ENCODE peak calls at places on chromosome 4, in six cellular contexts. L, M, D, U, H and V are unnamed samples.

GRCh38 chr4:54784188-54784671 is 126.5 kb downstream of the KIT start:
- DNase-seq in H (peak), D (no peak), L (peak), M (no peak), U (peak), V (peak)

GRCh38 chr4:183436417-183436816 is 8.0 kb upstream of the CDKN2AIP start:
- DNase-seq in U (no peak), H (no peak), L (no peak), M (no peak), D (no peak), V (no peak)

GRCh38 chr4:115453416-115453815 is 340.0 kb upstream of the NDST4 start:
- DNase-seq in D (no peak), H (no peak), U (no peak), L (no peak), M (no peak), V (no peak)

GRCh38 chr4:768995-769394 is 56.9 kb downstream of the CPLX1 start:
- DNase-seq in L (no peak), U (no peak), H (no peak), D (no peak), M (no peak), V (no peak)

GRCh38 chr4:115711575-115711974 is 598.2 kb upstream of the NDST4 start:
- DNase-seq in L (no peak), M (no peak), U (no peak), D (no peak), H (no peak), V (no peak)

GRCh38 chr4:7999695-8000094 is 60.0 kb upstream of the AFAP1 start:
- DNase-seq in M (no peak), U (no peak), D (no peak), H (no peak), L (no peak), V (no peak)

GRCh38 chr4:147831452-147832192 is 99.7 kb downstream of the ARHGAP10 start:
- DNase-seq in D (no peak), M (no peak), U (peak), H (no peak), L (no peak), V (peak)

GRCh38 chr4:26020083-26020668 is 106.2 kb downstream of the SMIM20 start:
- DNase-seq in D (no peak), H (no peak), M (no peak), L (no peak), U (no peak), V (no peak)

GRCh38 chr4:54902261-54902660 is 223.1 kb downstream of the KDR start:
- DNase-seq in L (no peak), H (no peak), M (no peak), U (no peak), D (no peak), V (no peak)

GRCh38 chr4:94701606-94702300 is 56.0 kb upstream of the BMPR1B start:
- DNase-seq in L (no peak), U (no peak), M (no peak), H (no peak), D (no peak), V (no peak)

GRCh38 chr4:105057370-105058096 is 89.1 kb upstream of the TET2 start:
- DNase-seq in D (no peak), U (no peak), M (no peak), H (no peak), L (no peak), V (no peak)

GRCh38 chr4:2931765-2932560 is 31.2 kb downstream of the NOP14 start:
- DNase-seq in L (no peak), M (no peak), D (no peak), U (peak), H (peak), V (peak)

GRCh38 chr4:139735381-139736256 is 70.0 kb downstream of the MGST2 start:
- DNase-seq in U (peak), L (no peak), D (no peak), H (no peak), M (peak), V (no peak)

GRCh38 chr4:71270901-71271300 is 67.9 kb upstream of the SLC4A4 start:
- DNase-seq in H (no peak), L (peak), U (no peak), D (no peak), M (peak), V (peak)

GRCh38 chr4:168496834-168497233 is at the start of gene PALLD:
- DNase-seq in D (no peak), H (no peak), M (no peak), U (no peak), L (no peak), V (no peak)

GRCh38 chr4:10371869-10372471 is 85.3 kb downstream of the ZNF518B start:
- DNase-seq in D (no peak), U (no peak), H (no peak), M (no peak), L (peak), V (no peak)

GRCh38 chr4:38889143-38889542 is 21.5 kb downstream of the FAM114A1 start:
- DNase-seq in H (no peak), M (no peak), L (no peak), D (no peak), U (no peak), V (no peak)

GRCh38 chr4:3827616-3828492 is 61.7 kb downstream of the ADRA2C start:
- DNase-seq in D (no peak), M (peak), L (no peak), U (peak), H (no peak), V (peak)

GRCh38 chr4:114941522-114941921 is 171.9 kb downstream of the NDST4 start:
- DNase-seq in D (no peak), U (no peak), H (no peak), M (no peak), L (no peak), V (no peak)

GRCh38 chr4:128861856-128862518 is 52.5 kb downstream of the JADE1 start:
- DNase-seq in D (no peak), H (no peak), L (no peak), M (no peak), U (no peak), V (no peak)

GRCh38 chr4:156571146-156571545 is 400.5 kb downstream of the PDGFC start:
- DNase-seq in M (no peak), L (no peak), H (no peak), U (no peak), D (no peak), V (no peak)

GRCh38 chr4:145480257-145480656 is 1.4 kb upstream of the SMAD1 start:
- DNase-seq in L (no peak), D (no peak), H (no peak), M (no peak), U (no peak), V (no peak)

GRCh38 chr4:150799207-150799606 is 215.9 kb downstream of the LRBA start:
- DNase-seq in D (no peak), M (no peak), H (no peak), L (no peak), U (no peak), V (no peak)

GRCh38 chr4:123121241-123121907 is 199.0 kb upstream of the NUDT6 start:
- DNase-seq in D (no peak), L (no peak), H (no peak), M (no peak), U (no peak), V (no peak)

GRCh38 chr4:2333356-2333841 is 71.5 kb upstream of the MXD4 start:
- DNase-seq in L (no peak), D (no peak), U (no peak), H (peak), M (peak), V (peak)

GRCh38 chr4:139099366-139099982 is 77.5 kb downstream of the ELF2 start:
- DNase-seq in U (peak), L (peak), D (no peak), M (peak), H (no peak), V (peak)

GRCh38 chr4:88029556-88029955 is 22.1 kb downstream of the PKD2 start:
- DNase-seq in U (no peak), H (no peak), M (no peak), D (no peak), L (no peak), V (no peak)

GRCh38 chr4:88028961-88029360 is 21.5 kb downstream of the PKD2 start:
- DNase-seq in U (no peak), L (no peak), H (no peak), D (no peak), M (no peak), V (no peak)

GRCh38 chr4:88030565-88031310 is 23.3 kb downstream of the PKD2 start:
- DNase-seq in D (no peak), H (no peak), L (no peak), M (no peak), U (no peak), V (no peak)

GRCh38 chr4:88033309-88033708 is 25.9 kb downstream of the PKD2 start:
- DNase-seq in M (peak), D (no peak), L (peak), U (no peak), H (no peak), V (peak)

DNA sequence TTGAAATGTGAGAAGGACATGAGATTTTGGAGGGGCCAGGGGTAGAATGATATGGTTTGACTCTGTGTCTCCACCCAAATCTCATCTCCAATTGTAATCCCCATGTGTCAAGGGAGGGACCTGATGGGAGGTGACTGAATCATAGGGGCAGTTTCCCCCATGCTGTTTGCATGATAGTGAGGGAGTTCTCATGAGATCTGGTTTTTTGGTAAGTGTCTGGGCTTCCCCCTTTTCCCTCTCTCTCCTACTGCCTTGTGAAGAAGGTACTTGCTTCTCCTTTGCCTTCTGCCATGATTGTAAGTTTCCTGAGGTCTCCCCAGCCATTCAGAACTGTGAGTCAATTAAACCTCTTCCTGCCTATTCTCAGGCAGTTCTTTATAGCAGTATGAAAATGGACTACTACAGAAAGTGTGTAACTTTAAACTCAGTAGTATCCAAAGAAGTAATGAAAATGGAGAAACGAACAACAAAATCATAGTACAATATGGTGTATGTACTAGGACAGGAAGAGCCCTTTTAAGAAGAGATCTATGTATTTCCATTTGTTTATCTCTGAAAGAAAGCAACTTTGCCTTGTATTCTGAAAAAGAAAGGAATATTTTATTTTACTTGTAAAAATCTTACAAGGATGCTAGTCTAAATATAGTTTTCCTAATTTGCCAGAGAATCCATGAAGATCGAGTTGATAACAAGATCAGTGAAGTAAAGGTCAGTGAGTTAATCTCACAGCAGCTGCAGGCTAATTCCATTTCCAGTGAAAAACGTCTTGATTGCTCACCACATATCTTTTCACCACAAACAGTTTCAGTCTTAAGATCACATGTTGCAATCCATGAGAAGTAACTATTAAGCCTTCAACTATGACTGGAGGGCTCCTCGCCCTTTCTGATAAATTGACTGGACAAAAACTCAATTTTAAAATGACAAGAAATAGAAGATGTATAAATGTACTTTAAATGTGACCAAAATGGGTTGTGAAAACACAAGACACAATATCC is 20.5 kb downstream of the PKD2 start:
- DNase-seq in D (no peak), H (no peak), U (no peak), L (no peak), M (no peak), V (no peak)
- TF ChIP-seq POLR2AphosphoS5 in D (no peak), H (no peak), U (no peak), L (no peak), M (no peak), V (peak)

DNA sequence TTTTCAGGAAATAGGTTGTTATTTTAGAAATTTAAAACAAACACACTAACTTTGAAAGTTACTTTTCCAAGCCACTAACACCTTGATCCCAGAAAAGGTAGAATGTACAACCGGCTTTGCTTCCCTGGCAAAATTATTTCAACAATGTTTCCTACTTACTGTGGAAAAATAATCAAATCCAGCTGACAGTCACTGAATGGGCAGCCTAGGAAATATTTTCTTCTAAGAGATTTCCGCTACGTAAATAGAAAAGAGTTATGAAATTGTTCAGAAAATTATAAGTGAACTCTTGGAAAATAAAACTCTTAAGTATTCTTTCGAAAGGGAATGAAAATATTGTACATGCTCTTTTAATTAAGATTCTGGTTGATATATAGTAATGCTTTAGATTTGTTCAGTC is 195.7 kb downstream of the GASK1B start:
- DNase-seq in M (no peak), H (no peak), U (no peak), L (no peak), D (no peak), V (no peak)
- H3K27ac ChIP-seq in M (peak), H (no peak), U (no peak), L (no peak), D (no peak), V (no peak)

DNA sequence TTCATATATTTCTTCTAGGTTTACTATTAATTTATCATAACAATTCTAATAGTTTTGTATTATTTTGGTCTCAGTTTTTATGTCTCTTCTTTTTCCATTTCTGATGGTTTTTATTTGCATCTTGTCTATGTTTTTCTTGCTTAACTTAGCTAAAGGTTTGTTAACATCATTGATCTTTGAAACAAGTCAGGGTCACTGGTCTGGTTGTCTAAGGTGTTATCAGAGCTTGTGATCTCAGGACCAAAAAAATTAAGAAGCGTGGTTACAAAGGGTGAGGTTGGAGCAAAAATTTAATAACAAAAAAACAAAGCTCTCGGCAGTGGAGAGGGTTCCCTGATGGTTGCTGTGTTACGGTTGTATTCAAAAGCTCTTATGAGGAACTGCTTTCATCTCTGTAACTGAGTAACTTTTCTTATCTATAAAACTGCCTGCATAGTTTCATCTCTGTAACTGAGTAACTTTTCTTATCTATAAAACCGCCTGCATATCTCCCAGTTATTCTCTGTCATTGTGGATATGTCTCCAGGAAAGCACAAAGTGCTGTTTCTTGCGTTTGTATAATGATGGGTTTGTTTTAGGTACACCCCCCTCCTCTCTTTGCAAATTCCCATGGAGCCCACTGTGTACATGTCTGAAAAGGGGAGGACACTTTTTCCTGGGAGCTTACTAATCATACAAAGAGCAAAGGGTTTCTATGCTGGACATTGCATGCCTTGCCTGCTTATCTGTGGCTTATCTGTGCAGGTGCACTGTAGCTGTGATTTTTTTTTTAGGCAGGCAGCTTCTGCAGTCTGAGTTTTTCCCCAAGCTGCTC is 62.4 kb upstream of the UGT2B15 start:
- DNase-seq in M (no peak), U (no peak), H (no peak), L (no peak), D (no peak), V (no peak)
- TF ChIP-seq POLR2AphosphoS5 in M (no peak), U (no peak), H (no peak), L (no peak), D (no peak), V (peak)

GRCh38 chr4:182062936-182063335 is 180.3 kb upstream of the TENM3 start:
- DNase-seq in L (no peak), U (no peak), H (no peak), M (no peak), D (no peak), V (no peak)
- H3K27ac ChIP-seq in L (no peak), U (no peak), H (no peak), M (no peak), D (no peak), V (no peak)

GRCh38 chr4:108141213-108142045 is 27.3 kb downstream of the LEF1 start:
- DNase-seq in D (no peak), H (no peak), L (no peak), U (no peak), M (no peak), V (no peak)
- TF ChIP-seq POLR2AphosphoS5 in D (no peak), H (no peak), L (no peak), U (no peak), M (no peak), V (no peak)

GRCh38 chr4:177194906-177195305 is 114.8 kb upstream of the NEIL3 start:
- DNase-seq in L (no peak), M (no peak), U (no peak), D (no peak), H (no peak), V (no peak)
- H3K27ac ChIP-seq in L (no peak), M (no peak), U (no peak), D (no peak), H (no peak), V (no peak)